ENCODE peak calls at places on chromosome X, in ten cellular contexts. Y is heart right ventricle; V is stimulated activated CD4-positive, alpha-beta T cell treated with anti-CD3 and anti-CD28 coated beads, Interleukin-12 subunit alpha, Interleukin-12 subunit beta, amount 100 ng/mL, for 48 hours; K is RPMI7951; H is activated CD4-positive, alpha-beta T cell treated with anti-CD3 and anti-CD28 coated beads for 4 hours; Z is upper lobe of right lung; W is lower lobe of right lung; T is central memory CD8-positive, alpha-beta T cell; M is left ventricle myocardium inferior; N is T-cell. R is an unnamed sample.

GRCh38 chrX:29233592-29234179 is 646.4 kb downstream of the IL1RAPL1 start:
- DNase-seq in Y (no peak), V (no peak), K (no peak), H (no peak), Z (no peak), W (peak), T (no peak), M (no peak), N (no peak), R (no peak)

GRCh38 chrX:103831803-103832544 is at the start of gene RAB9B:
- DNase-seq in Y (peak), V (no peak), K (peak), H (peak), Z (peak), W (peak), T (no peak), M (peak), N (peak), R (no peak)

GRCh38 chrX:13662537-13662841 is 9.5 kb downstream of the TCEANC start:
- DNase-seq in Y (no peak), V (no peak), K (no peak), H (no peak), Z (no peak), W (no peak), T (no peak), M (no peak), N (no peak), R (no peak)

GRCh38 chrX:18471296-18471695 is 45.9 kb downstream of the CDKL5 start:
- DNase-seq in Y (no peak), V (no peak), K (no peak), H (no peak), Z (no peak), W (no peak), T (no peak), M (no peak), N (no peak), R (no peak)

GRCh38 chrX:148771440-148771839 is 271.0 kb downstream of the AFF2 start:
- DNase-seq in Y (no peak), V (no peak), K (peak), H (no peak), Z (no peak), W (no peak), T (no peak), M (no peak), N (no peak), R (no peak)

GRCh38 chrX:136496768-136497555 is 430 bp upstream of the HTATSF1 start:
- DNase-seq in Y (peak), V (peak), K (peak), H (peak), Z (peak), W (peak), T (peak), M (peak), N (peak), R (peak)

GRCh38 chrX:109990582-109991276 is 12.2 kb upstream of the TMEM164 start:
- DNase-seq in Y (no peak), V (no peak), K (no peak), H (no peak), Z (no peak), W (no peak), T (no peak), M (no peak), N (no peak), R (no peak)

GRCh38 chrX:132127748-132128147 is at the start of gene FRMD7:
- DNase-seq in Y (no peak), V (no peak), K (peak), H (no peak), Z (no peak), W (no peak), T (no peak), M (no peak), N (no peak), R (no peak)

GRCh38 chrX:43316161-43316560 is 339.9 kb upstream of the MAOA start:
- DNase-seq in Y (no peak), V (no peak), K (no peak), H (no peak), Z (no peak), W (no peak), T (no peak), M (no peak), N (no peak), R (no peak)

GRCh38 chrX:7052541-7052940 is 95.0 kb upstream of the STS start:
- DNase-seq in Y (no peak), V (no peak), K (no peak), H (no peak), Z (no peak), W (no peak), T (no peak), M (no peak), N (no peak), R (no peak)

GRCh38 chrX:22800360-22800759 is 199.4 kb upstream of the DDX53 start:
- DNase-seq in Y (no peak), V (no peak), K (peak), H (no peak), Z (no peak), W (no peak), T (no peak), M (peak), N (no peak), R (peak)

GRCh38 chrX:153684447-153685178 is 3.1 kb upstream of the SLC6A8 start:
- DNase-seq in Y (no peak), V (no peak), K (no peak), H (no peak), Z (peak), W (no peak), T (no peak), M (no peak), N (no peak), R (no peak)

GRCh38 chrX:8288590-8288989 is 117.5 kb upstream of the VCX2 start:
- DNase-seq in Y (no peak), V (no peak), K (no peak), H (no peak), Z (no peak), W (no peak), T (no peak), M (no peak), N (no peak), R (no peak)

GRCh38 chrX:47156611-47157520 is 11.8 kb downstream of the RBM10 start:
- DNase-seq in Y (no peak), V (no peak), K (peak), H (no peak), Z (no peak), W (no peak), T (no peak), M (no peak), N (no peak), R (no peak)

GRCh38 chrX:55111578-55112254 is 22.9 kb downstream of the PAGE2 start:
- DNase-seq in Y (no peak), V (no peak), K (no peak), H (no peak), Z (no peak), W (no peak), T (no peak), M (no peak), N (no peak), R (no peak)

GRCh38 chrX:46957299-46957698 is 45.1 kb downstream of the JADE3 start:
- DNase-seq in Y (no peak), V (no peak), K (peak), H (no peak), Z (no peak), W (no peak), T (no peak), M (no peak), N (no peak), R (no peak)

GRCh38 chrX:7170903-7171302 is 22.9 kb upstream of the PUDP start:
- DNase-seq in Y (no peak), V (peak), K (peak), H (peak), Z (no peak), W (no peak), T (no peak), M (no peak), N (peak), R (no peak)

GRCh38 chrX:3939967-3940610 is 226.6 kb upstream of the PRKX start:
- DNase-seq in Y (no peak), V (no peak), K (peak), H (no peak), Z (no peak), W (no peak), T (no peak), M (no peak), N (no peak), R (no peak)

GRCh38 chrX:26442340-26442739 is 226.4 kb downstream of the MAGEB5 start:
- DNase-seq in Y (no peak), V (no peak), K (no peak), H (no peak), Z (no peak), W (no peak), T (no peak), M (no peak), N (no peak), R (peak)

GRCh38 chrX:47091149-47091775 is 13.0 kb downstream of the RGN start:
- DNase-seq in Y (no peak), V (no peak), K (peak), H (no peak), Z (no peak), W (no peak), T (no peak), M (no peak), N (no peak), R (no peak)

GRCh38 chrX:87045352-87045751 is 472.2 kb upstream of the KLHL4 start:
- DNase-seq in Y (no peak), V (no peak), K (no peak), H (no peak), Z (no peak), W (no peak), T (no peak), M (no peak), N (no peak), R (no peak)

GRCh38 chrX:17425551-17425950 is 50.6 kb downstream of the NHS start:
- DNase-seq in Y (no peak), V (no peak), K (no peak), H (no peak), Z (no peak), W (no peak), T (no peak), M (no peak), N (no peak), R (no peak)

GRCh38 chrX:66176134-66176533 is 12.1 kb downstream of the HEPH start:
- DNase-seq in Y (no peak), V (no peak), K (no peak), H (no peak), Z (no peak), W (no peak), T (no peak), M (no peak), N (no peak), R (no peak)

R was measured in SW 1271.